ENCODE peak calls at places on chromosome 15, in six cellular contexts. One of them, this sample, is unnamed.

GRCh38 chr15:40911139-40911538 is 16.9 kb downstream of the VPS18 start:
- DNase-seq in COR-L47: peak
- DNase-seq in foreskin melanocyte: no peak
- DNase-seq in occipital lobe: no peak
- DNase-seq in keratinocyte: no peak
- DNase-seq in stimulated activated CD4-positive, alpha-beta T cell treated with anti-CD3 and anti-CD28 coated beads, Interleukin-12 subunit alpha, Interleukin-12 subunit beta, amount 100 ng/mL, for 4 hours: no peak
- DNase-seq in this sample: no peak

GRCh38 chr15:91264651-91265351 is 164.7 kb downstream of the SV2B start:
- DNase-seq in COR-L47: no peak
- DNase-seq in foreskin melanocyte: no peak
- DNase-seq in occipital lobe: no peak
- DNase-seq in keratinocyte: no peak
- DNase-seq in stimulated activated CD4-positive, alpha-beta T cell treated with anti-CD3 and anti-CD28 coated beads, Interleukin-12 subunit alpha, Interleukin-12 subunit beta, amount 100 ng/mL, for 4 hours: no peak
- DNase-seq in this sample: no peak

GRCh38 chr15:63048986-63049665 is 6.6 kb downstream of the TPM1 start:
- DNase-seq in COR-L47: peak
- DNase-seq in foreskin melanocyte: peak
- DNase-seq in occipital lobe: peak
- DNase-seq in keratinocyte: no peak
- DNase-seq in stimulated activated CD4-positive, alpha-beta T cell treated with anti-CD3 and anti-CD28 coated beads, Interleukin-12 subunit alpha, Interleukin-12 subunit beta, amount 100 ng/mL, for 4 hours: peak
- DNase-seq in this sample: peak

GRCh38 chr15:95300958-95301357 is 1029.5 kb upstream of the NR2F2 start:
- DNase-seq in COR-L47: no peak
- DNase-seq in foreskin melanocyte: no peak
- DNase-seq in occipital lobe: no peak
- DNase-seq in keratinocyte: no peak
- DNase-seq in stimulated activated CD4-positive, alpha-beta T cell treated with anti-CD3 and anti-CD28 coated beads, Interleukin-12 subunit alpha, Interleukin-12 subunit beta, amount 100 ng/mL, for 4 hours: no peak
- DNase-seq in this sample: no peak

GRCh38 chr15:78216276-78217229 is 17.8 kb downstream of the ACSBG1 start:
- DNase-seq in COR-L47: no peak
- DNase-seq in foreskin melanocyte: peak
- DNase-seq in occipital lobe: no peak
- DNase-seq in keratinocyte: no peak
- DNase-seq in stimulated activated CD4-positive, alpha-beta T cell treated with anti-CD3 and anti-CD28 coated beads, Interleukin-12 subunit alpha, Interleukin-12 subunit beta, amount 100 ng/mL, for 4 hours: no peak
- DNase-seq in this sample: no peak

GRCh38 chr15:61034793-61035710 is 194.1 kb downstream of the RORA start:
- DNase-seq in COR-L47: no peak
- DNase-seq in foreskin melanocyte: no peak
- DNase-seq in occipital lobe: no peak
- DNase-seq in keratinocyte: no peak
- DNase-seq in stimulated activated CD4-positive, alpha-beta T cell treated with anti-CD3 and anti-CD28 coated beads, Interleukin-12 subunit alpha, Interleukin-12 subunit beta, amount 100 ng/mL, for 4 hours: no peak
- DNase-seq in this sample: no peak

GRCh38 chr15:33840615-33841014 is 127.7 kb upstream of the CHRM5 start:
- DNase-seq in COR-L47: no peak
- DNase-seq in foreskin melanocyte: no peak
- DNase-seq in occipital lobe: no peak
- DNase-seq in keratinocyte: no peak
- DNase-seq in stimulated activated CD4-positive, alpha-beta T cell treated with anti-CD3 and anti-CD28 coated beads, Interleukin-12 subunit alpha, Interleukin-12 subunit beta, amount 100 ng/mL, for 4 hours: no peak
- DNase-seq in this sample: no peak

GRCh38 chr15:50485389-50485788 is 61.1 kb downstream of the USP50 start:
- DNase-seq in COR-L47: no peak
- DNase-seq in foreskin melanocyte: no peak
- DNase-seq in occipital lobe: no peak
- DNase-seq in keratinocyte: no peak
- DNase-seq in stimulated activated CD4-positive, alpha-beta T cell treated with anti-CD3 and anti-CD28 coated beads, Interleukin-12 subunit alpha, Interleukin-12 subunit beta, amount 100 ng/mL, for 4 hours: no peak
- DNase-seq in this sample: no peak

GRCh38 chr15:37016287-37016686 is 84.1 kb downstream of the MEIS2 start:
- DNase-seq in COR-L47: no peak
- DNase-seq in foreskin melanocyte: no peak
- DNase-seq in occipital lobe: no peak
- DNase-seq in keratinocyte: no peak
- DNase-seq in stimulated activated CD4-positive, alpha-beta T cell treated with anti-CD3 and anti-CD28 coated beads, Interleukin-12 subunit alpha, Interleukin-12 subunit beta, amount 100 ng/mL, for 4 hours: no peak
- DNase-seq in this sample: no peak

GRCh38 chr15:98674336-98674735 is 26.0 kb downstream of the IGF1R start:
- DNase-seq in COR-L47: no peak
- DNase-seq in foreskin melanocyte: no peak
- DNase-seq in occipital lobe: no peak
- DNase-seq in keratinocyte: no peak
- DNase-seq in stimulated activated CD4-positive, alpha-beta T cell treated with anti-CD3 and anti-CD28 coated beads, Interleukin-12 subunit alpha, Interleukin-12 subunit beta, amount 100 ng/mL, for 4 hours: no peak
- DNase-seq in this sample: no peak

GRCh38 chr15:52527898-52528464 is 699 bp downstream of the MYO5A start:
- DNase-seq in COR-L47: peak
- DNase-seq in foreskin melanocyte: no peak
- DNase-seq in occipital lobe: peak
- DNase-seq in keratinocyte: no peak
- DNase-seq in stimulated activated CD4-positive, alpha-beta T cell treated with anti-CD3 and anti-CD28 coated beads, Interleukin-12 subunit alpha, Interleukin-12 subunit beta, amount 100 ng/mL, for 4 hours: peak
- DNase-seq in this sample: peak

GRCh38 chr15:77527831-77528231 is 104.9 kb downstream of the LINGO1 start:
- DNase-seq in COR-L47: no peak
- DNase-seq in foreskin melanocyte: no peak
- DNase-seq in occipital lobe: no peak
- DNase-seq in keratinocyte: no peak
- DNase-seq in stimulated activated CD4-positive, alpha-beta T cell treated with anti-CD3 and anti-CD28 coated beads, Interleukin-12 subunit alpha, Interleukin-12 subunit beta, amount 100 ng/mL, for 4 hours: no peak
- DNase-seq in this sample: peak

GRCh38 chr15:85792102-85792731 is 2.5 kb downstream of the KLHL25 start:
- DNase-seq in COR-L47: no peak
- DNase-seq in foreskin melanocyte: no peak
- DNase-seq in occipital lobe: no peak
- DNase-seq in keratinocyte: no peak
- DNase-seq in stimulated activated CD4-positive, alpha-beta T cell treated with anti-CD3 and anti-CD28 coated beads, Interleukin-12 subunit alpha, Interleukin-12 subunit beta, amount 100 ng/mL, for 4 hours: no peak
- DNase-seq in this sample: no peak